ENCODE peak calls at places on chromosomes 12 and 14, in six cellular contexts. F is IMR-90; U is Caco-2; O is endothelial cell of umbilical vein; T is endodermal cell; S is CD8-positive, alpha-beta T cell. R is an unnamed sample.

GRCh38 chr14:21735639-21736307 is 62.2 kb upstream of the OR4E1 start:
- DNase-seq in T (no peak), F (no peak), S (no peak), U (no peak), O (no peak), R (no peak)

GRCh38 chr12:34606749-34607519 is 584.6 kb downstream of the ALG10 start:
- DNase-seq in U (no peak), T (no peak), F (no peak), O (no peak), S (no peak), R (no peak)

GRCh38 chr14:75306917-75307699 is 28.5 kb downstream of the FOS start:
- DNase-seq in U (peak), F (peak), O (no peak), S (no peak), T (peak), R (peak)

GRCh38 chr12:49017764-49018281 is 753 bp downstream of the PRKAG1 start:
- DNase-seq in S (no peak), F (peak), T (no peak), U (no peak), O (peak), R (peak)

GRCh38 chr14:97866186-97866585 is 1069.0 kb downstream of the VRK1 start:
- DNase-seq in S (no peak), U (no peak), T (no peak), F (no peak), O (no peak), R (no peak)

GRCh38 chr14:101408077-101408831 is 153.0 kb upstream of the DIO3 start:
- DNase-seq in S (no peak), T (no peak), O (no peak), F (peak), U (no peak), R (no peak)

GRCh38 chr14:52012635-52013034 is 23.3 kb downstream of the RTRAF start:
- DNase-seq in U (peak), F (no peak), T (no peak), S (no peak), O (no peak), R (no peak)

GRCh38 chr12:49698619-49699545 is 8.3 kb downstream of the FMNL3 start:
- DNase-seq in S (peak), U (no peak), F (peak), O (peak), T (peak), R (no peak)

GRCh38 chr14:68032154-68032553 is 212.6 kb downstream of the RAD51B start:
- DNase-seq in O (no peak), F (no peak), U (no peak), T (no peak), S (no peak), R (no peak)

GRCh38 chr12:87369161-87369560 is 660.0 kb downstream of the C12orf50 start:
- DNase-seq in U (no peak), S (no peak), T (no peak), O (no peak), F (no peak), R (no peak)

GRCh38 chr12:87365423-87365822 is 663.8 kb downstream of the C12orf50 start:
- DNase-seq in O (no peak), T (no peak), S (no peak), F (no peak), U (no peak), R (no peak)

GRCh38 chr12:87368259-87368658 is 660.9 kb downstream of the C12orf50 start:
- DNase-seq in F (no peak), O (no peak), T (no peak), U (no peak), S (no peak), R (no peak)

DNA sequence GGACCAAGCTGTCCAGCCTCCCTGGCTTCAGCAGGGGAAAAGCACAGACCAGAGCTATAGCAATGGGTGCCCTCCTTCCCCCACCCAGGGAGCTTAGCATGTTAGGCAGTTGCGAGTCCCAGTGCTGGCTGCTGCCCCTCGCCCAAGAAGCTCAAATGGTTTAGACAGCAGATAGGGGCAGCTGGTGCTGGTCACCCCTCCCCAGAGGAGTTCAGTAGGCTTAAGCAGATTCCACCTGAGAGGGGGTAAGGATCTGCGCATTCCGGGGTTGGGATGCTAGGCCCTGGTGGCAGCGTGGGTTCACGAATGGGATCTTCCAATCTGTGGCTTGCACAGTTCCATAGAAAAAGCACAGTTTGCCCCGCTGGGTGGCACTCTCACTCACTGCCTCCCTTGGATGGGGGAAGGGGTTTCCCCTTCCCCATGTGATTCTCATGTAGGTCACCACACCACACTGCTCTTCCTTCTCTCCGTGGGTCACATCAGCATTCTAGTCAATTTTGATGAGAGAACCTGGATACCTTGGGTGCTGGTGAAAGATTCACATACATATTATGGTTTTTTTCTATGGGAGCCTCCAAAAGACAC is 665.6 kb downstream of the C12orf50 start:
- DNase-seq in S (no peak), F (no peak), O (no peak), U (no peak), T (no peak), R (no peak)
- TF ChIP-seq CTCF in S (no peak), F (no peak), O (no peak), U (no peak), T (no peak), R (no peak)

DNA sequence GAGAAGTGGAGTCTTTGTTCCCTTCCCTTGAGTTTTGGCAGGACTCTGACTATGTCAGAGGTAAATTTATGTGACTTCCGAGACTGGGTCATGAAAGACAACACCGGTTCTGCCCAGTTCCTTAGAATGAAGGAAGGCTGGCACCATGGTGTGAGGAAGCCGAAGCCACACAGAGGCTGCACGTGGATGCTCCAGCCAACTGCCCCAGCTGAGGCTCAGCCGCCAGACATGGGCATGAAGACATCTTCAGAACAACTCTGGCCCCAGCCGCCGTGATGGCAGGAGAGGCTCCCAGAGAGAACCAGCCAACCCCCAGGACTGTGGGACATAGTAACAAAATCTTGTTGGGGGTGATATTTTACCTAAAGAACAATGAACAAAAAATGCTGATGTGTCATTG is 111.2 kb downstream of the CALM1 start:
- DNase-seq in F (no peak), S (no peak), O (no peak), U (no peak), T (no peak), R (no peak)
- TF ChIP-seq CTCF in F (no peak), S (no peak), O (no peak), U (no peak), T (no peak), R (no peak)

DNA sequence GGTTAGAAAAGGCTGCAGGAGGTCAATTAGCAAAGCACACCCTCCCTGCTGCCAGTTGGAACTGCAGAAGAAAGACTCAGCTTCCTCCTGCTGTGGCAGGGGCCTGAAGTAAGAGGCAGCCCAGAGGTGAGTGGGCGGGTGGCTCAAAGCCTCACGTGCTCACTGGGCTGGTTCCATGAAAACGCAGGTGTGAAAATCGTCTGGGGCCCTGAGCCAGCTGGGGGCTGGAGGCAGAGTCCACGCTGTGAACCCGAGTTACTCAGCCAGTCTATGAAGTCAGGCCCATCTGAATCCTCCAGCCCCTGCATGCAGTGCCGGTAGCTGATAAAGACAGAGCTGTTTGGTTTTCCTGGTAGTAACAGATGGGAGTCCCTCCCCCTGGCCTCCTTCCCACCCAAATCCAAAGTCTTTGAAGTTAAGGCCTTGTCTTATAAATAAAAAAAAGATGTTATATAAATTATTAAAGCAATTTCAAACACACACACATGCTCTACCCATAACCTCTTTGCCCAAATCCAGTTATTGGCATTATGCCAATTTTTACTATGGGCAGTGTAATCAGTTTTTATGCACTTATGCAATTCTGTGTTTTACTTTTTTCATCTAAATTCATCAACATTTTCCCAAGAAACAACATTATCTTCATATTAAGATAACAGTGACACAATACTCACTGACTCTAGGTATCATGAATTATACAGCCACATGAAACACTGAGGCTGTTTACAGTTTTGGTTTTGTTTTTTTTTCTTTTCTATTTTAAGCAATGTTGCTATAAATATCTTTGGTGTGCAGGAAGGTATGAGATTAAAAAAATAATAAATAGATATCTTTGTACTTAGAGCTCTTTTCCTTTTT is 57.9 kb upstream of the PNMA1 start:
- DNase-seq in T (peak), U (peak), O (peak), S (peak), F (peak), R (peak)
- TF ChIP-seq CTCF in T (no peak), U (no peak), O (no peak), S (no peak), F (no peak), R (no peak)

GRCh38 chr12:46946137-46946536 is 120.3 kb upstream of the SLC38A4 start:
- DNase-seq in O (no peak), S (no peak), T (no peak), U (no peak), F (peak), R (no peak)

GRCh38 chr12:46945591-46945990 is 119.8 kb upstream of the SLC38A4 start:
- DNase-seq in S (no peak), T (no peak), F (no peak), O (no peak), U (no peak), R (no peak)

GRCh38 chr12:46942579-46942978 is 116.8 kb upstream of the SLC38A4 start:
- DNase-seq in U (no peak), T (no peak), S (no peak), F (peak), O (peak), R (no peak)

GRCh38 chr12:46944771-46945170 is 119.0 kb upstream of the SLC38A4 start:
- DNase-seq in S (no peak), U (no peak), F (no peak), O (no peak), T (no peak), R (no peak)

DNA sequence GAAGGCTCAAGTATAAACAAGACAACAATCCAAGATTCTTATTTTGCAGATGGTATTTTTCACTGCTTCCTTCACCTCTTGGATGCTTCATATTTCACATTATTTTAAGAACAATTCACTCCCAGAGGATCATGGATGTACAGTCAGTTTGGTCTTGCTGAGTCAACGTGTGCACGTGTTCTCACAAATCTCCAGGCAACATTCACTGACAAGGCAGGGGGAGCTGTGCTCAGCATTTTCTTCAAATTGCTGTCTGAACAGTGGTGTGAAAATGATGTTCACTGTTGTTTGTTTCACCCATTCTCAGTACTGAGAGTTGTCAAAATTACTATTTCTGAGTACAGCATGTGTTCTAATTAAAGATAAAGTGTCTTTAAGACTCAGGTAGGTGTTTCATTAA is 118.3 kb upstream of the SLC38A4 start:
- DNase-seq in U (peak), O (peak), T (no peak), S (no peak), F (peak), R (no peak)
- TF ChIP-seq CTCF in U (peak), O (peak), T (peak), S (no peak), F (peak), R (no peak)

GRCh38 chr12:76586764-76587395 is 27.3 kb upstream of the OSBPL8 start:
- DNase-seq in T (no peak), S (peak), F (peak), U (peak), O (peak), R (peak)
- TF ChIP-seq CTCF in T (peak), S (peak), F (peak), U (peak), O (peak), R (peak)

R was measured in Calu3.